ENCODE peak calls at places on chromosomes 2 and 18, in nine cellular contexts. K is upper lobe of right lung; R is LNCaP clone FGC; W is renal cortical epithelial cell; H is GM06990; O is iris pigment epithelial cell; P is stimulated activated CD8-positive, alpha-beta memory T cell treated with anti-CD3 and anti-CD28 coated beads, Interleukin-7, amount 100 ng/mL, for 24 hours; I is HAP-1; B is stimulated activated CD4-positive, alpha-beta T cell treated with anti-CD3 and anti-CD28 coated beads, TNF-alpha, amount 100 ng/mL, for 1 hour. V is an unnamed sample.

GRCh38 chr2:73202156-73203054 is at the start of gene NOTO:
- DNase-seq in W (no peak), O (no peak), K (no peak), B (no peak), H (no peak), P (no peak), I (no peak), R (no peak), V (no peak)

GRCh38 chr2:231188506-231189170 is 9.8 kb upstream of the ARMC9 start:
- DNase-seq in K (no peak), W (no peak), R (no peak), I (no peak), H (no peak), P (no peak), B (no peak), O (no peak), V (no peak)

GRCh38 chr18:79585395-79586370 is 93.9 kb upstream of the CTDP1 start:
- DNase-seq in I (no peak), H (no peak), R (no peak), P (no peak), W (no peak), O (no peak), B (no peak), K (peak; percentile 42), V (no peak)

GRCh38 chr18:28729321-28729720 is 552.4 kb upstream of the CDH2 start:
- DNase-seq in W (no peak), R (no peak), P (no peak), O (peak; percentile 46), B (no peak), H (no peak), K (no peak), I (no peak), V (peak; percentile 26)

GRCh38 chr2:3611136-3611535 is 16.2 kb downstream of the COLEC11 start:
- DNase-seq in P (no peak), O (no peak), W (no peak), R (no peak), I (no peak), K (peak; percentile 43), B (no peak), H (no peak), V (no peak)

GRCh38 chr2:196268022-196268421 is 96.6 kb upstream of the STK17B start:
- DNase-seq in K (no peak), O (peak; percentile 55), B (no peak), P (no peak), H (no peak), W (no peak), R (no peak), I (no peak), V (no peak)

GRCh38 chr18:75958683-75959082 is 531.2 kb upstream of the SMIM21 start:
- DNase-seq in I (no peak), K (no peak), W (no peak), H (no peak), R (no peak), B (no peak), P (no peak), O (no peak), V (no peak)

GRCh38 chr2:36921984-36922383 is 44.4 kb downstream of the STRN start:
- DNase-seq in W (no peak), R (no peak), P (no peak), K (no peak), H (no peak), I (no peak), B (no peak), O (no peak), V (no peak)

GRCh38 chr2:28210535-28210934 is 182.1 kb upstream of the FOSL2 start:
- DNase-seq in O (no peak), B (no peak), W (no peak), K (no peak), P (no peak), I (no peak), R (no peak), H (no peak), V (no peak)

GRCh38 chr2:118856978-118857676 is 9.7 kb upstream of the EN1 start:
- DNase-seq in O (no peak), P (no peak), I (no peak), B (no peak), H (no peak), W (no peak), R (no peak), K (peak; percentile 54), V (no peak)

GRCh38 chr18:370753-371615 is 103.1 kb upstream of the THOC1 start:
- DNase-seq in W (no peak), I (no peak), H (no peak), R (no peak), O (no peak), B (no peak), K (no peak), P (no peak), V (no peak)

GRCh38 chr2:8270699-8271098 is 411.2 kb upstream of the ID2 start:
- DNase-seq in R (no peak), I (no peak), H (no peak), W (no peak), K (no peak), O (no peak), B (no peak), P (no peak), V (no peak)

GRCh38 chr2:52881606-52882005 is 886.0 kb upstream of the CHAC2 start:
- DNase-seq in B (no peak), R (no peak), K (no peak), I (no peak), O (peak; percentile 70), P (no peak), H (no peak), W (peak; percentile 78), V (no peak)

GRCh38 chr18:69102959-69103358 is 297.7 kb upstream of the DOK6 start:
- DNase-seq in R (no peak), K (no peak), O (peak; percentile 74), W (peak; percentile 56), P (no peak), H (no peak), I (no peak), B (no peak), V (no peak)

GRCh38 chr2:95346236-95346737 is 49.1 kb downstream of the KCNIP3 start:
- DNase-seq in P (no peak), O (peak; percentile 49), H (no peak), I (peak; percentile 65), W (peak; percentile 11), B (no peak), K (peak; percentile 81), R (no peak), V (no peak)

GRCh38 chr2:196798980-196799379 is 503 bp downstream of the GTF3C3 start:
- DNase-seq in H (no peak), W (peak; percentile 5), O (no peak), B (no peak), K (no peak), I (no peak), P (no peak), R (no peak), V (no peak)

GRCh38 chr2:186422226-186422625 is 63.8 kb upstream of the ZC3H15 start:
- DNase-seq in P (no peak), H (no peak), W (peak; percentile 46), K (no peak), R (no peak), I (no peak), O (peak; percentile 79), B (no peak), V (peak; percentile 35)

GRCh38 chr2:239930378-239930777 is 94.8 kb downstream of the NDUFA10 start:
- DNase-seq in R (no peak), P (no peak), I (peak; percentile 4), B (no peak), H (no peak), W (no peak), O (no peak), K (peak; percentile 55), V (no peak)

GRCh38 chr2:12552092-12552491 is 164.6 kb upstream of the TRIB2 start:
- DNase-seq in I (no peak), K (no peak), P (no peak), O (no peak), W (no peak), R (no peak), B (no peak), H (peak; percentile 36), V (no peak)

GRCh38 chr2:37020887-37021796 is 54.8 kb upstream of the STRN start:
- DNase-seq in O (peak; percentile 56), P (no peak), B (no peak), W (no peak), I (no peak), R (no peak), H (no peak), K (no peak), V (no peak)

GRCh38 chr18:29234751-29235150 is 1057.8 kb upstream of the CDH2 start:
- DNase-seq in R (no peak), H (no peak), O (no peak), I (no peak), B (no peak), K (no peak), W (no peak), P (no peak), V (no peak)

GRCh38 chr2:201174687-201175086 is 8.3 kb upstream of the CASP10 start:
- DNase-seq in R (no peak), K (no peak), O (no peak), P (no peak), I (no peak), H (no peak), W (no peak), B (no peak), V (no peak)

GRCh38 chr2:222993920-222994650 is 57.9 kb upstream of the KCNE4 start:
- DNase-seq in H (no peak), B (no peak), P (no peak), O (peak; percentile 92), K (no peak), W (peak; percentile 89), I (no peak), R (no peak), V (peak; percentile 45)

GRCh38 chr2:97708608-97709007 is 4.8 kb upstream of the ZAP70 start:
- DNase-seq in H (no peak), K (peak; percentile 49), R (no peak), B (no peak), P (no peak), I (no peak), W (no peak), O (no peak), V (no peak)

GRCh38 chr2:8138923-8139667 is 542.8 kb upstream of the ID2 start:
- DNase-seq in W (no peak), B (no peak), O (no peak), R (no peak), K (no peak), I (no peak), H (no peak), P (no peak), V (no peak)

GRCh38 chr2:167293172-167293781 is 405.0 kb downstream of the XIRP2 start:
- DNase-seq in R (no peak), P (no peak), H (peak; percentile 20), I (peak; percentile 40), O (peak; percentile 30), W (no peak), K (peak; percentile 64), B (no peak), V (no peak)

GRCh38 chr2:240794178-240794721 is 25.8 kb downstream of the KIF1A start:
- DNase-seq in R (no peak), H (no peak), K (peak; percentile 58), B (no peak), O (no peak), I (no peak), W (no peak), P (no peak), V (no peak)

GRCh38 chr2:212908031-212908430 is 243.4 kb downstream of the IKZF2 start:
- DNase-seq in P (no peak), H (no peak), I (no peak), R (no peak), O (no peak), K (no peak), B (no peak), W (no peak), V (no peak)

GRCh38 chr2:181203916-181204315 is 223.5 kb downstream of the UBE2E3 start:
- DNase-seq in K (no peak), H (no peak), O (peak; percentile 14), R (no peak), W (no peak), B (no peak), I (no peak), P (no peak), V (no peak)

GRCh38 chr18:73201940-73202339 is 334.2 kb upstream of the NETO1 start:
- DNase-seq in O (peak; percentile 0), W (no peak), P (no peak), R (no peak), K (no peak), H (no peak), I (no peak), B (no peak), V (no peak)

GRCh38 chr2:150410809-150411208 is 76.7 kb downstream of the RND3 start:
- DNase-seq in B (no peak), P (no peak), K (no peak), O (peak; percentile 80), W (peak; percentile 98), H (no peak), I (peak; percentile 59), R (no peak), V (peak; percentile 79)

V was measured in non-pigmented ciliary epithelial cell.